ENCODE peak calls at places on chromosomes 1 and 21, in ten cellular contexts. I is sigmoid colon, Y is transverse colon, R is suprapubic skin, L is endothelial cell of umbilical vein, G is spleen, Q is stomach, X is A549, A is prostate gland, W is tibial nerve. N is an unnamed sample.

GRCh38 chr1:230120949-230121381 is 53.9 kb downstream of the GALNT2 start:
- DNase-seq in I (no peak), Y (peak; percentile 63), R (no peak), L (peak; percentile 17), G (no peak), Q (no peak), X (peak; percentile 60), A (no peak), W (peak; percentile 49), N (no peak)

GRCh38 chr1:11168731-11169130 is 20.4 kb upstream of the ANGPTL7 start:
- DNase-seq in I (no peak), Y (no peak), R (no peak), L (no peak), G (no peak), Q (no peak), X (no peak), A (no peak), W (no peak), N (no peak)

GRCh38 chr1:118914379-118915161 is 73.6 kb downstream of the TBX15 start:
- DNase-seq in I (no peak), Y (no peak), R (no peak), L (no peak), G (no peak), Q (no peak), X (peak; percentile 4), A (no peak), W (no peak), N (peak; percentile 71)

GRCh38 chr1:108732398-108732797 is 14.1 kb upstream of the STXBP3 start:
- DNase-seq in I (no peak), Y (no peak), R (no peak), L (no peak), G (no peak), Q (no peak), X (no peak), A (no peak), W (no peak), N (no peak)

GRCh38 chr1:183444243-183444642 is 26.1 kb upstream of the NMNAT2 start:
- DNase-seq in I (no peak), Y (no peak), R (no peak), L (peak; percentile 77), G (no peak), Q (no peak), X (no peak), A (no peak), W (no peak), N (no peak)

GRCh38 chr1:117580436-117580835 is 25.4 kb upstream of the TENT5C start:
- DNase-seq in I (no peak), Y (no peak), R (peak; percentile 29), L (no peak), G (no peak), Q (no peak), X (no peak), A (no peak), W (no peak), N (no peak)

GRCh38 chr1:32828341-32828740 is 10.9 kb downstream of the S100PBP start:
- DNase-seq in I (no peak), Y (no peak), R (no peak), L (peak; percentile 7), G (no peak), Q (no peak), X (no peak), A (no peak), W (no peak), N (no peak)

GRCh38 chr1:186609183-186609582 is 71.0 kb downstream of the PTGS2 start:
- DNase-seq in I (no peak), Y (no peak), R (no peak), L (no peak), G (no peak), Q (no peak), X (no peak), A (no peak), W (no peak), N (no peak)

GRCh38 chr1:17264470-17264869 is 15.6 kb downstream of the PADI3 start:
- DNase-seq in I (no peak), Y (no peak), R (no peak), L (no peak), G (no peak), Q (no peak), X (no peak), A (no peak), W (no peak), N (no peak)

GRCh38 chr21:17667256-17667655 is 54.6 kb upstream of the BTG3 start:
- DNase-seq in I (no peak), Y (no peak), R (no peak), L (no peak), G (no peak), Q (no peak), X (no peak), A (no peak), W (no peak), N (no peak)

GRCh38 chr1:240658312-240658975 is 46.5 kb upstream of the GREM2 start:
- DNase-seq in I (no peak), Y (no peak), R (no peak), L (no peak), G (no peak), Q (no peak), X (no peak), A (no peak), W (no peak), N (no peak)

GRCh38 chr21:26130249-26130896 is 40.2 kb downstream of the APP start:
- DNase-seq in I (no peak), Y (no peak), R (no peak), L (no peak), G (no peak), Q (no peak), X (no peak), A (no peak), W (no peak), N (no peak)

DNA sequence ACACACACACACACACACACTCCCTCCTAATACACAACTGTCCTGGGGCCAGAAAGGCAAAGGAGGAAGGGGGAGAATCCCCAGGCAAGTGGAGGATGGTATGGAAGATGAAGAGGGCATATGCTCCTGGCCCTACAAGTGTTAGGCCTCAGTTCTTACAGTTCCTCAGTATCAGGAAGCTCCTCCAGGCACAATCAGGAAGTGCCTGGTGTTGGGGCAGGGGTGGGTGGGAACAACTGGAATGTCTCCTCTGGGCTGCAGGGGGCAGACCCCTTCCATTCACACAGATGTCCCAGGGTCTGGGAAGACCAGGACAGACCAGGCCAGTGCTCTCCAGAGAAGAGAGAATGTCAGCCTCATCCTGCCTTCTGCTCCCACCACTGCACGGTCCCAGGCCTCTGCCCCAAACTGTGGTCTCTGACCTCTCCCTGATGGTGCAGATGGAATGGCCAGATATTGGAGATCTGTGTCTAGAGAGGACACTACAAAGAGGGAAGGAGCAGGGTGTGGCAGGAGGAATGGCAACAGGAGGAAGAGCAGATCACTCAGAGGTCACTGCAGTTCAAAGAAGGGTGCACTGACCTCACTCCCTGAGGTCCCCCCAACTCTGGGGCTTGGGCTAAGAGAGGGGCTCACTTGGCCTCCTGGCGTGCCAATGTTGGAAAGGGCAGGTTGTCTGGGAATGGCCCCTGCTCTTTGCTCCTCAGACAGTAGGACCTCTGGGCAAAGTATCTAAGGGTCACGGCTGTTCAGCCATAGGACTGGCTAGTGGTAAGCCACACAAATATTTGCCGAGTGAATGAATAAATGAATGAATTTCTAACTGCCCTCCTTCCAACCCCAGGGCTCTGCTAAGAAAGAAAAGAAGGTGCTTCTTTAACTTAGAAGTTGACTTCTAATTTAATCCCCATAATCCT is 2.5 kb upstream of the DENND2D start:
- DNase-seq in I (no peak), Y (no peak), R (no peak), L (no peak), G (no peak), Q (no peak), X (no peak), A (no peak), W (no peak), N (no peak)
- H3K4me3 ChIP-seq in I (peak overlapping the region; percentile 59), Y (peak overlapping the region; percentile 82), R (peak overlapping the region; percentile 79), L (no peak overlapping the region), G (peak overlapping the region; percentile 80), Q (peak overlapping the region; percentile 76), X (no peak overlapping the region), A (peak overlapping the region; percentile 71), W (no peak overlapping the region), N (peak overlapping the region; percentile 70)

GRCh38 chr1:155969377-155969791 is 9.0 kb downstream of the ARHGEF2 start:
- DNase-seq in I (no peak), Y (no peak), R (no peak), L (no peak), G (no peak), Q (no peak), X (no peak), A (no peak), W (no peak), N (no peak)
- TF ChIP-seq POLR2A in I (no peak), Y (no peak), R (no peak), L (no peak), G (no peak), Q (no peak), X (no peak), A (no peak), W (no peak), N (no peak)

GRCh38 chr1:221965252-221965651 is 223.4 kb upstream of the DUSP10 start:
- DNase-seq in I (no peak), Y (no peak), R (no peak), L (no peak), G (no peak), Q (no peak), X (no peak), A (no peak), W (no peak), N (no peak)
- H3K27ac ChIP-seq in I (no peak overlapping the region), Y (no peak overlapping the region), R (no peak overlapping the region), L (no peak overlapping the region), G (no peak overlapping the region), Q (no peak overlapping the region), X (peak overlapping the region; percentile 80), A (no peak overlapping the region), W (no peak overlapping the region), N (no peak overlapping the region)

GRCh38 chr1:15411593-15412487 is 2.2 kb downstream of the EFHD2 start:
- DNase-seq in I (no peak), Y (peak; percentile 66), R (no peak), L (peak; percentile 15), G (peak; percentile 96), Q (peak; percentile 65), X (no peak), A (no peak), W (peak; percentile 51), N (peak; percentile 62)
- H3K4me3 ChIP-seq in I (peak overlapping the region; percentile 93), Y (peak overlapping the region; percentile 89), R (peak overlapping the region; percentile 70), L (peak overlapping the region; percentile 82), G (peak overlapping the region; percentile 93), Q (peak overlapping the region; percentile 65), X (peak overlapping the region; percentile 97), A (peak overlapping the region; percentile 89), W (no peak overlapping the region), N (peak overlapping the region; percentile 94)

GRCh38 chr1:101407505-101408211 is 170.8 kb downstream of the S1PR1 start:
- DNase-seq in I (no peak), Y (no peak), R (no peak), L (no peak), G (no peak), Q (no peak), X (no peak), A (no peak), W (no peak), N (no peak)
- TF ChIP-seq POLR2A in I (no peak), Y (no peak), R (no peak), L (no peak), G (no peak), Q (no peak), X (no peak), A (no peak), W (no peak), N (no peak)

GRCh38 chr1:78996791-78997190 is 9.7 kb downstream of the ADGRL4 start:
- DNase-seq in I (no peak), Y (no peak), R (no peak), L (no peak), G (no peak), Q (no peak), X (no peak), A (no peak), W (no peak), N (no peak)
- H3K27ac ChIP-seq in I (no peak overlapping the region), Y (no peak overlapping the region), R (no peak overlapping the region), L (no peak overlapping the region), G (no peak overlapping the region), Q (no peak overlapping the region), X (no peak overlapping the region), A (no peak overlapping the region), W (no peak overlapping the region), N (no peak overlapping the region)

GRCh38 chr1:248837045-248837793 is 805 bp upstream of the ZNF672 start:
- DNase-seq in I (no peak), Y (peak; percentile 26), R (peak; percentile 44), L (no peak), G (no peak), Q (peak; percentile 14), X (no peak), A (no peak), W (no peak), N (no peak)
- H3K4me3 ChIP-seq in I (peak overlapping the region; percentile 90), Y (peak overlapping the region; percentile 72), R (peak overlapping the region; percentile 75), L (peak overlapping the region; percentile 56), G (peak overlapping the region; percentile 75), Q (peak overlapping the region; percentile 97), X (peak overlapping the region; percentile 88), A (peak overlapping the region; percentile 51), W (peak overlapping the region; percentile 81), N (peak overlapping the region; percentile 83)